ENCODE peak calls at places on chromosomes 4 and X, in five cellular contexts. S, F, Q, T and L are unnamed samples.

GRCh38 chr4:109609431-109609830 is 49.4 kb downstream of the MCUB start:
- DNase-seq in S (no peak), F (no peak), Q (no peak), T (no peak), L (no peak)

GRCh38 chr4:137307806-137308205 is 224.5 kb downstream of the PCDH18 start:
- DNase-seq in S (no peak), F (no peak), Q (no peak), T (no peak), L (no peak)

GRCh38 chr4:69823481-69824186 is 36.3 kb downstream of the SULT1E1 start:
- DNase-seq in S (peak; percentile 40), F (no peak), Q (peak; percentile 76), T (no peak), L (peak; percentile 65)

GRCh38 chr4:21901831-21902230 is 46.7 kb downstream of the KCNIP4 start:
- DNase-seq in S (peak; percentile 20), F (no peak), Q (no peak), T (no peak), L (no peak)

GRCh38 chr4:15956179-15956850 is 6.7 kb downstream of the FGFBP2 start:
- DNase-seq in S (peak; percentile 77), F (peak; percentile 89), Q (peak; percentile 69), T (no peak), L (peak; percentile 80)

GRCh38 chrX:136608295-136608933 is 39.5 kb upstream of the CD40LG start:
- DNase-seq in S (peak; percentile 32), F (no peak), Q (peak; percentile 2), T (no peak), L (peak; percentile 4)

GRCh38 chr4:11051181-11051580 is 366.6 kb upstream of the CLNK start:
- DNase-seq in S (no peak), F (no peak), Q (no peak), T (no peak), L (no peak)

GRCh38 chrX:136909706-136910564 is 29.4 kb upstream of the RBMX start:
- DNase-seq in S (peak; percentile 92), F (peak; percentile 84), Q (peak; percentile 82), T (peak; percentile 84), L (peak; percentile 78)

GRCh38 chrX:118550792-118551191 is 55.2 kb downstream of the DOCK11 start:
- DNase-seq in S (no peak), F (no peak), Q (no peak), T (no peak), L (no peak)

GRCh38 chr4:136461533-136461932 is 1070.8 kb downstream of the PCDH18 start:
- DNase-seq in S (no peak), F (no peak), Q (no peak), T (no peak), L (no peak)

GRCh38 chrX:137479394-137479793 is 86.5 kb upstream of the ZIC3 start:
- DNase-seq in S (no peak), F (no peak), Q (no peak), T (no peak), L (no peak)

GRCh38 chr4:37685211-37685725 is 908 bp downstream of the RELL1 start:
- DNase-seq in S (no peak), F (no peak), Q (peak; percentile 54), T (peak; percentile 37), L (no peak)

GRCh38 chr4:20662851-20663250 is 37.4 kb upstream of the PACRGL start:
- DNase-seq in S (no peak), F (no peak), Q (peak; percentile 84), T (no peak), L (no peak)

GRCh38 chrX:105645667-105646354 is 176.5 kb upstream of the NRK start:
- DNase-seq in S (no peak), F (no peak), Q (no peak), T (no peak), L (peak; percentile 21)

GRCh38 chr4:10096201-10096975 is 20.2 kb downstream of the WDR1 start:
- DNase-seq in S (peak; percentile 45), F (no peak), Q (peak; percentile 71), T (peak; percentile 80), L (peak; percentile 89)

GRCh38 chr4:146976145-146976544 is 30.5 kb upstream of the TTC29 start:
- DNase-seq in S (no peak), F (no peak), Q (peak; percentile 58), T (no peak), L (no peak)

GRCh38 chr4:7712021-7712420 is 227.6 kb downstream of the AFAP1 start:
- DNase-seq in S (no peak), F (no peak), Q (no peak), T (no peak), L (no peak)

GRCh38 chr4:55071951-55072350 is 53.4 kb downstream of the KDR start:
- DNase-seq in S (no peak), F (no peak), Q (no peak), T (no peak), L (no peak)

GRCh38 chr4:174358823-174359222 is 75.1 kb downstream of the CEP44 start:
- DNase-seq in S (no peak), F (no peak), Q (no peak), T (peak; percentile 15), L (peak; percentile 8)

GRCh38 chr4:156686120-156686519 is 285.5 kb downstream of the PDGFC start:
- DNase-seq in S (no peak), F (no peak), Q (no peak), T (peak; percentile 94), L (no peak)

GRCh38 chrX:641671-642435 is 11.3 kb downstream of the SHOX start:
- DNase-seq in S (no peak), F (peak; percentile 41), Q (no peak), T (no peak), L (no peak)

GRCh38 chr4:54961357-54961975 is 163.9 kb downstream of the KDR start:
- DNase-seq in S (peak; percentile 4), F (no peak), Q (peak; percentile 69), T (no peak), L (peak; percentile 20)

GRCh38 chr4:110484767-110485166 is 8.8 kb downstream of the ENPEP start:
- DNase-seq in S (no peak), F (no peak), Q (peak; percentile 6), T (peak; percentile 50), L (no peak)

GRCh38 chr4:95472538-95472937 is 76.2 kb downstream of the UNC5C start:
- DNase-seq in S (no peak), F (no peak), Q (no peak), T (no peak), L (no peak)

GRCh38 chr4:170109586-170110289 is 20.0 kb upstream of the AADAT start:
- DNase-seq in S (no peak), F (no peak), Q (no peak), T (no peak), L (no peak)

GRCh38 chrX:80765226-80765625 is 44.5 kb downstream of the BRWD3 start:
- DNase-seq in S (peak; percentile 33), F (no peak), Q (no peak), T (peak; percentile 33), L (peak; percentile 62)

GRCh38 chrX:48992341-48992740 is 9.7 kb downstream of the GRIPAP1 start:
- DNase-seq in S (no peak), F (peak; percentile 13), Q (no peak), T (no peak), L (no peak)

GRCh38 chr4:103692615-103693014 is 27.2 kb downstream of the TACR3 start:
- DNase-seq in S (no peak), F (no peak), Q (no peak), T (no peak), L (no peak)

GRCh38 chr4:187127456-187127855 is 403.8 kb upstream of the FAT1 start:
- DNase-seq in S (no peak), F (no peak), Q (no peak), T (no peak), L (no peak)

GRCh38 chrX:52346462-52347165 is 22.2 kb upstream of the XAGE2 start:
- DNase-seq in S (peak; percentile 16), F (no peak), Q (no peak), T (no peak), L (no peak)

GRCh38 chrX:75181721-75182120 is 25.6 kb upstream of the ABCB7 start:
- DNase-seq in S (no peak), F (no peak), Q (no peak), T (no peak), L (no peak)

GRCh38 chr4:184148871-184149637 is 68.6 kb downstream of the ENPP6 start:
- DNase-seq in S (no peak), F (no peak), Q (no peak), T (no peak), L (no peak)

GRCh38 chr4:7472443-7473013 is 37.8 kb upstream of the PSAPL1 start:
- DNase-seq in S (no peak), F (no peak), Q (no peak), T (no peak), L (no peak)

GRCh38 chr4:137267024-137267423 is 265.3 kb downstream of the PCDH18 start:
- DNase-seq in S (no peak), F (no peak), Q (no peak), T (no peak), L (peak; percentile 62)

GRCh38 chrX:630922-631496 is 418 bp downstream of the SHOX start:
- DNase-seq in S (peak; percentile 20), F (peak; percentile 68), Q (no peak), T (no peak), L (no peak)

GRCh38 chr4:97819314-97819713 is 324.0 kb downstream of the STPG2 start:
- DNase-seq in S (no peak), F (no peak), Q (peak; percentile 56), T (no peak), L (no peak)
- H3K4me3 ChIP-seq in S (no peak overlapping the region), F (no peak overlapping the region), Q (no peak overlapping the region), T (no peak overlapping the region), L (no peak overlapping the region)

GRCh38 chr4:38823766-38824165 is 19.2 kb upstream of the TLR1 start:
- DNase-seq in S (no peak), F (no peak), Q (no peak), T (no peak), L (no peak)
- H3K9me3 ChIP-seq in S (no peaks in the 10 kb centered on the region), F (no peaks in the 10 kb centered on the region), Q (no peaks in the 10 kb centered on the region), T (peaks cover 9% of the 10 kb centered on the region), L (no peaks in the 10 kb centered on the region)

GRCh38 chr4:175561691-175562090 is 250.4 kb downstream of the GPM6A start:
- DNase-seq in S (no peak), F (no peak), Q (no peak), T (no peak), L (no peak)
- H3K4me3 ChIP-seq in S (no peak overlapping the region), F (no peak overlapping the region), Q (no peak overlapping the region), T (no peak overlapping the region), L (no peak overlapping the region)

GRCh38 chrX:67692246-67692645 is 148.4 kb downstream of the AR start:
- DNase-seq in S (no peak), F (no peak), Q (no peak), T (peak; percentile 7), L (peak; percentile 50)
- H3K9me3 ChIP-seq in S (no peaks in the 10 kb centered on the region), F (no peaks in the 10 kb centered on the region), Q (no peaks in the 10 kb centered on the region), T (no peaks in the 10 kb centered on the region), L (no peaks in the 10 kb centered on the region)